ENCODE peak calls at places on chromosomes 11 and 22, in four cellular contexts. M is sigmoid colon, Q is SK-N-SH, X is A549. O is an unnamed sample. For H3K4me1, the result is how much of the 10 kb centered on the place peaks cover.

GRCh38 chr11:46977038-46977818 is 40.7 kb downstream of the CSTPP1 start:
- DNase-seq in Q (no peak), X (no peak), M (no peak), O (no peak)

GRCh38 chr11:75105462-75105925 is 8.8 kb upstream of the OR2AT4 start:
- DNase-seq in X (no peak), M (no peak), Q (no peak), O (no peak)

GRCh38 chr11:73246303-73246702 is 25.8 kb upstream of the P2RY6 start:
- DNase-seq in M (no peak), Q (no peak), X (no peak), O (no peak)

GRCh38 chr11:121553806-121554205 is 101.0 kb upstream of the SORL1-AS1 start:
- DNase-seq in Q (no peak), M (no peak), X (no peak), O (no peak)

GRCh38 chr22:38696606-38697005 is 4.1 kb downstream of the JOSD1 start:
- DNase-seq in M (no peak), Q (no peak), X (peak), O (no peak)

GRCh38 chr11:129950319-129951034 is 52.2 kb downstream of the PRDM10 start:
- DNase-seq in M (peak), X (no peak), Q (no peak), O (no peak)

GRCh38 chr11:9003573-9004309 is at the start of gene NRIP3:
- DNase-seq in M (peak), Q (peak), X (peak), O (peak)

GRCh38 chr22:20017622-20017958 is 967 bp upstream of the ARVCF start:
- DNase-seq in X (no peak), M (no peak), Q (no peak), O (no peak)

GRCh38 chr11:86251285-86251830 is 6.8 kb downstream of the EED start:
- DNase-seq in X (no peak), Q (no peak), M (no peak), O (no peak)

GRCh38 chr22:27032121-27032761 is 374.9 kb downstream of the MIAT start:
- DNase-seq in M (peak), X (no peak), Q (peak), O (no peak)

GRCh38 chr11:110125632-110126031 is 32.4 kb downstream of the ZC3H12C start:
- DNase-seq in M (no peak), X (no peak), Q (no peak), O (no peak)
- H3K4me1 ChIP-seq in M (under half), X (half or more), Q (under half), O (under half)

GRCh38 chr22:30843245-30843644 is 125.3 kb downstream of the MORC2 start:
- DNase-seq in M (no peak), X (no peak), Q (no peak), O (peak)
- TF ChIP-seq EP300 in M (no peak), X (no peak), Q (no peak), O (no peak)

DNA sequence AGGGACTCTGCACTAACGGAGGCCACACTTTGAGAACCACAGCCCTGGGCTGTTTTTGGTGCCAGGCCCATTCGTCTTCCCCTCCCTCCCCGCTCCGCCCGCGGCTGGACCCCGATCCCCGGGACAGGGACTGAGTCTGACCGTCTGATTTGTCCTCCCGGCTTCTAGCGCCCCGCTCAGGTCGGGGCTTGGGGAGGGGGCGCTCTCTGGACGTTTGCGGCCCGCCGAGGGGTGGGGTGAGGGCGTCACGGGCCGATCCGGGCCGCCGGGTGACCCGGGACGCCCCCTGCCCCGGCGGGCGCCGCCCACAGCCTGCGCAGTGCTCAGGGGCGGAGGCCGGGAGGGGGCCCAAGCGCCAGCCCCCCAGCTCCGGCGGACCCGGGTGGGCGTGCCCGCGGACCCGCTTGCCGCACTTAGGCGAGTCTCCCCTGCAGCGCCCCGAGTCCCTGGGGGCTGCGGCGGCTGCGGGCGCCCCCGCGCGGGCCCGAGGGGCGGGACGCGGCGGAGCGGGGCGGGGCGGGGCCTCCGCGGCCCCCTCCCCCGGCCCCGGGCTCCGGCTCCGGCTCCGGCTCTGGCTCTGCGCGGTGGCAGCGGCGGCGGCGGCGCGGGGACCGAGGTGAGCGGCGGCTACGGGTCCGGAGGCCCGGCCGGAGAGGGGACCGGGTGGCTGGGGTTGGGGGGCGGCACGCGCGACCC is 33.7 kb upstream of the PRR5 start:
- DNase-seq in Q (peak), M (peak), X (no peak), O (peak)
- H3K4me3 ChIP-seq in Q (peak), M (peak), X (peak), O (peak)

GRCh38 chr11:62554377-62554776 is 7.8 kb upstream of the AHNAK start:
- DNase-seq in M (peak), Q (no peak), X (no peak), O (peak)

GRCh38 chr11:62552931-62553838 is 6.6 kb upstream of the AHNAK start:
- DNase-seq in X (peak), Q (no peak), M (peak), O (peak)

GRCh38 chr11:62555464-62556092 is 9.0 kb upstream of the AHNAK start:
- DNase-seq in M (peak), X (peak), Q (peak), O (no peak)

GRCh38 chr11:62552465-62552782 is 5.8 kb upstream of the AHNAK start:
- DNase-seq in X (no peak), Q (no peak), M (peak), O (no peak)

DNA sequence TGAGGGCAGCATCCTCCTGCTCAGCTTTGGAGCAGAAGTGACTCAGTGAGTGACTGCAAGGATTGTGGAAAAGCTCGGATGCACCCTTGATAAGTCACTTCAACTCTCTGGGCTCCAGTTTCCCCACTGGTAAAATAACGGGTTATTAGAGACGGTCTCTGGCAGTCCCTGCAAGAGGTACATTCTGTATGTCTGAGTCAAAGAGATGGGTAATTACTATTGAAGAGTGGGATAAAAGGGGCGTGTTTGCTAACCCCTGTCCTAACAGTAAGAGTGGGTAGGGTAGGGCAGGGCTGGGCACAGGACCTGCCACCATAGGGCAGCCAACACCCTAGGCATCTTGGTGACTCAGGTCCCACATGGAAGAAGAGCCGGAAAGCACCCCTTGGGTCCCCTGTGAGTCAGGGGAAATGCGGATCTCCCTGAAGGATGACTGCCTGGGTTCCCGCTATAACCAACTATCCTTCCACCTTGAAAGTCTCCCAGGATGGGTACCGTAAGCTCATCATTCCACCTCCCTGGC is 7.3 kb upstream of the AHNAK start:
- DNase-seq in X (peak), Q (no peak), M (no peak), O (no peak)
- H3K4me1 ChIP-seq in X (half or more), Q (half or more), M (half or more), O (half or more)

GRCh38 chr11:83063073-83063754 is 8.5 kb downstream of the RAB30 start:
- DNase-seq in M (no peak), Q (no peak), X (peak), O (no peak)
- TF ChIP-seq EP300 in M (no peak), Q (no peak), X (no peak), O (no peak)

GRCh38 chr11:71459076-71459766 is 6.2 kb downstream of the NADSYN1 start:
- DNase-seq in M (no peak), X (no peak), Q (no peak), O (no peak)
- H3K4me3 ChIP-seq in M (no peak), X (no peak), Q (no peak), O (no peak)

GRCh38 chr11:2690261-2690575 is 9.6 kb downstream of the KCNQ1OT1 start:
- DNase-seq in Q (no peak), X (no peak), M (peak), O (peak)
- H3K4me1 ChIP-seq in Q (under half), X (under half), M (under half), O (under half)

GRCh38 chr11:31474083-31474482 is 35.3 kb downstream of the IMMP1L start:
- DNase-seq in M (no peak), Q (no peak), X (no peak), O (no peak)
- TF ChIP-seq EP300 in M (no peak), Q (no peak), X (no peak), O (no peak)